ENCODE peak calls at places on chromosomes 12 and 14, in nine cellular contexts. Q is WTC11; G is CD4-positive, alpha-beta memory T cell; B is HL-60; V is Calu3; Y is EL; S is activated gamma-delta T cell treated with anti-CD3 and anti-CD28 coated beads, Interleukin-2, amount 50 U/mL, for 16 hours; H is amniotic epithelial cell; K is occipital lobe. U is an unnamed sample.
A peak's percentile ranks its signal among the peaks of the same experiment; 100 is the strongest.

GRCh38 chr14:63524537-63525155 is 18.5 kb downstream of the PPP2R5E start:
- DNase-seq in Q (no peak), G (no peak), B (no peak), V (peak; percentile 66), Y (no peak), S (peak; percentile 22), H (no peak), K (no peak), U (peak; percentile 59)

GRCh38 chr14:38367922-38368321 is 112.0 kb upstream of the CLEC14A start:
- DNase-seq in Q (no peak), G (no peak), B (no peak), V (no peak), Y (no peak), S (no peak), H (no peak), K (no peak), U (no peak)

GRCh38 chr12:100145643-100146042 is 3.0 kb upstream of the BLTP3B start:
- DNase-seq in Q (no peak), G (no peak), B (no peak), V (no peak), Y (no peak), S (no peak), H (no peak), K (no peak), U (no peak)

GRCh38 chr12:64992641-64993040 is 128.5 kb downstream of the WIF1 start:
- DNase-seq in Q (peak; percentile 31), G (no peak), B (no peak), V (no peak), Y (no peak), S (no peak), H (no peak), K (no peak), U (no peak)

GRCh38 chr14:54168489-54168888 is 211.9 kb upstream of the BMP4 start:
- DNase-seq in Q (no peak), G (no peak), B (no peak), V (peak; percentile 54), Y (no peak), S (no peak), H (no peak), K (no peak), U (no peak)

GRCh38 chr12:57118711-57119271 is 7.6 kb upstream of the STAT6 start:
- DNase-seq in Q (no peak), G (no peak), B (no peak), V (no peak), Y (peak; percentile 72), S (no peak), H (no peak), K (no peak), U (peak; percentile 76)

GRCh38 chr14:86604546-86604945 is 1074.6 kb downstream of the FLRT2 start:
- DNase-seq in Q (no peak), G (no peak), B (no peak), V (no peak), Y (peak; percentile 36), S (no peak), H (no peak), K (no peak), U (peak; percentile 4)

GRCh38 chr12:3531496-3531895 is 40.5 kb downstream of the PRMT8 start:
- DNase-seq in Q (no peak), G (no peak), B (no peak), V (no peak), Y (no peak), S (no peak), H (no peak), K (no peak), U (no peak)

GRCh38 chr14:67999693-68000384 is 180.3 kb downstream of the RAD51B start:
- DNase-seq in Q (no peak), G (no peak), B (no peak), V (no peak), Y (peak; percentile 91), S (no peak), H (peak; percentile 88), K (no peak), U (peak; percentile 86)

GRCh38 chr14:89767861-89768268 is 186.7 kb downstream of the EFCAB11 start:
- DNase-seq in Q (peak; percentile 48), G (peak; percentile 69), B (no peak), V (peak; percentile 25), Y (peak; percentile 61), S (peak; percentile 52), H (peak; percentile 64), K (no peak), U (peak; percentile 31)

GRCh38 chr12:27498159-27498558 is 25.8 kb upstream of the PPFIBP1 start:
- DNase-seq in Q (no peak), G (no peak), B (no peak), V (no peak), Y (no peak), S (no peak), H (no peak), K (no peak), U (no peak)

GRCh38 chr12:101563197-101563596 is 31.6 kb upstream of the MYBPC1 start:
- DNase-seq in Q (no peak), G (no peak), B (no peak), V (no peak), Y (no peak), S (no peak), H (no peak), K (no peak), U (no peak)

GRCh38 chr12:9049520-9050133 is 60.3 kb downstream of the KLRG1 start:
- DNase-seq in Q (no peak), G (peak; percentile 59), B (no peak), V (peak; percentile 46), Y (peak; percentile 38), S (no peak), H (peak; percentile 34), K (no peak), U (peak; percentile 7)

GRCh38 chr12:101792046-101792931 is 38.5 kb downstream of the GNPTAB start:
- DNase-seq in Q (no peak), G (no peak), B (no peak), V (no peak), Y (no peak), S (no peak), H (peak; percentile 47), K (no peak), U (no peak)

GRCh38 chr12:19220205-19220604 is 90.7 kb downstream of the PLEKHA5 start:
- DNase-seq in Q (no peak), G (no peak), B (no peak), V (no peak), Y (peak; percentile 55), S (no peak), H (peak; percentile 88), K (no peak), U (peak; percentile 49)

GRCh38 chr12:128801879-128802391 is 21.8 kb downstream of the SLC15A4 start:
- DNase-seq in Q (no peak), G (no peak), B (no peak), V (no peak), Y (peak; percentile 69), S (no peak), H (peak; percentile 74), K (no peak), U (peak; percentile 24)

GRCh38 chr14:106491851-106492250 is 965.5 kb downstream of the TMEM121 start:
- DNase-seq in Q (peak; percentile 27), G (no peak), B (no peak), V (no peak), Y (no peak), S (no peak), H (no peak), K (no peak), U (no peak)

GRCh38 chr14:101132051-101132541 is 228.6 kb upstream of the RTL1 start:
- DNase-seq in Q (no peak), G (no peak), B (no peak), V (no peak), Y (no peak), S (no peak), H (no peak), K (no peak), U (no peak)

GRCh38 chr12:50799908-50800307 is 36.0 kb downstream of the ATF1 start:
- DNase-seq in Q (no peak), G (no peak), B (no peak), V (no peak), Y (no peak), S (no peak), H (peak; percentile 35), K (no peak), U (no peak)

GRCh38 chr12:21627924-21628323 is 23.3 kb upstream of the GYS2 start:
- DNase-seq in Q (no peak), G (no peak), B (no peak), V (no peak), Y (no peak), S (no peak), H (no peak), K (no peak), U (no peak)

GRCh38 chr12:7099290-7099996 is 7.2 kb upstream of the C1R start:
- DNase-seq in Q (no peak), G (no peak), B (no peak), V (no peak), Y (no peak), S (no peak), H (no peak), K (no peak), U (no peak)

GRCh38 chr12:111170559-111170958 is 198.3 kb downstream of the PHETA1 start:
- DNase-seq in Q (no peak), G (no peak), B (peak; percentile 92), V (no peak), Y (no peak), S (no peak), H (no peak), K (no peak), U (no peak)

GRCh38 chr12:54220092-54220557 is 31.3 kb upstream of the SMUG1 start:
- DNase-seq in Q (peak; percentile 86), G (peak; percentile 53), B (no peak), V (peak; percentile 76), Y (peak; percentile 77), S (peak; percentile 48), H (peak; percentile 67), K (no peak), U (peak; percentile 84)

GRCh38 chr14:32571995-32572866 is 243.1 kb downstream of the AKAP6 start:
- DNase-seq in Q (no peak), G (no peak), B (no peak), V (no peak), Y (no peak), S (no peak), H (no peak), K (no peak), U (no peak)

GRCh38 chr12:124387510-124387855 is 92.6 kb downstream of the RFLNA start:
- DNase-seq in Q (no peak), G (no peak), B (no peak), V (no peak), Y (no peak), S (no peak), H (no peak), K (no peak), U (no peak)

GRCh38 chr12:26838888-26839416 is 6.0 kb upstream of the ITPR2 start:
- DNase-seq in Q (no peak), G (no peak), B (no peak), V (no peak), Y (no peak), S (no peak), H (no peak), K (no peak), U (no peak)

GRCh38 chr14:100241279-100241678 is 2.3 kb downstream of the YY1 start:
- DNase-seq in Q (no peak), G (no peak), B (no peak), V (no peak), Y (no peak), S (no peak), H (no peak), K (no peak), U (no peak)

GRCh38 chr12:49730568-49731101 is 10.7 kb upstream of the TMBIM6 start:
- DNase-seq in Q (no peak), G (no peak), B (peak; percentile 63), V (no peak), Y (no peak), S (no peak), H (peak; percentile 35), K (no peak), U (no peak)

GRCh38 chr12:27820564-27820963 is 40.5 kb upstream of the MANSC4 start:
- DNase-seq in Q (no peak), G (no peak), B (no peak), V (no peak), Y (no peak), S (no peak), H (no peak), K (no peak), U (no peak)

GRCh38 chr14:37078131-37078530 is 94.3 kb downstream of the SLC25A21 start:
- DNase-seq in Q (no peak), G (no peak), B (no peak), V (no peak), Y (peak; percentile 35), S (no peak), H (peak; percentile 57), K (no peak), U (no peak)

GRCh38 chr14:100159107-100159864 is at the start of gene DEGS2:
- DNase-seq in Q (peak; percentile 78), G (peak; percentile 43), B (no peak), V (peak; percentile 59), Y (no peak), S (peak; percentile 24), H (no peak), K (no peak), U (no peak)